ENCODE peak calls at places on chromosomes 1 and 21, in four cellular contexts. T is lower leg skin, X is endothelial cell of umbilical vein, Y is AG09319. P is an unnamed sample.

GRCh38 chr1:181341026-181341632 is 142.2 kb upstream of the CACNA1E start:
- DNase-seq in T (peak; percentile 53), X (no peak), Y (no peak), P (no peak)

GRCh38 chr1:37673920-37674319 is 18.4 kb upstream of the CDCA8 start:
- DNase-seq in T (peak; percentile 86), X (no peak), Y (no peak), P (no peak)

GRCh38 chr1:983736-984475 is 2.0 kb upstream of the PERM1 start:
- DNase-seq in T (no peak), X (no peak), Y (no peak), P (no peak)

GRCh38 chr1:101105877-101106276 is 80.3 kb upstream of the DPH5 start:
- DNase-seq in T (no peak), X (no peak), Y (peak; percentile 68), P (no peak)

GRCh38 chr1:150234647-150235435 is 1.1 kb downstream of the ANP32E start:
- DNase-seq in T (peak; percentile 98), X (no peak), Y (no peak), P (peak; percentile 62)

GRCh38 chr1:59414406-59415133 is 117.7 kb downstream of the FGGY start:
- DNase-seq in T (no peak), X (no peak), Y (no peak), P (no peak)

GRCh38 chr1:201014816-201015200 is 8.7 kb downstream of the KIF21B start:
- DNase-seq in T (no peak), X (peak; percentile 29), Y (no peak), P (no peak)

GRCh38 chr1:14778882-14779594 is 180.6 kb downstream of the KAZN start:
- DNase-seq in T (no peak), X (no peak), Y (no peak), P (no peak)

GRCh38 chr1:156444407-156445001 is 56.1 kb downstream of the MEF2D start:
- DNase-seq in T (no peak), X (peak; percentile 43), Y (no peak), P (no peak)

GRCh38 chr21:35226960-35227741 is 178.0 kb upstream of the RUNX1 start:
- DNase-seq in T (no peak), X (no peak), Y (no peak), P (no peak)

GRCh38 chr21:33968082-33968997 is 52.7 kb upstream of the ATP5PO start:
- DNase-seq in T (peak; percentile 48), X (peak; percentile 97), Y (no peak), P (no peak)

GRCh38 chr1:48947761-48948537 is 171.3 kb upstream of the BEND5 start:
- DNase-seq in T (no peak), X (no peak), Y (no peak), P (no peak)

GRCh38 chr1:31655104-31655503 is 10.4 kb upstream of the PEF1 start:
- DNase-seq in T (no peak), X (no peak), Y (no peak), P (no peak)

GRCh38 chr1:185652348-185652747 is 81.8 kb upstream of the HMCN1 start:
- DNase-seq in T (no peak), X (no peak), Y (no peak), P (no peak)

GRCh38 chr1:1219341-1219740 is 5.4 kb upstream of the TNFRSF4 start:
- DNase-seq in T (no peak), X (no peak), Y (no peak), P (no peak)

GRCh38 chr1:176609556-176610408 is 146.8 kb downstream of the PAPPA2 start:
- DNase-seq in T (no peak), X (no peak), Y (no peak), P (no peak)

GRCh38 chr1:172637522-172637921 is 21.4 kb upstream of the FASLG start:
- DNase-seq in T (no peak), X (no peak), Y (no peak), P (no peak)

GRCh38 chr21:25625036-25625435 is 14.0 kb upstream of the JAM2 start:
- DNase-seq in T (no peak), X (no peak), Y (no peak), P (no peak)

GRCh38 chr1:83626603-83627002 is 372.3 kb downstream of the TTLL7 start:
- DNase-seq in T (no peak), X (no peak), Y (no peak), P (no peak)

GRCh38 chr1:93874025-93874651 is 4.9 kb downstream of the DNTTIP2 start:
- DNase-seq in T (no peak), X (peak; percentile 21), Y (no peak), P (no peak)

GRCh38 chr1:230140221-230141001 is 73.4 kb downstream of the GALNT2 start:
- DNase-seq in T (no peak), X (no peak), Y (no peak), P (no peak)

GRCh38 chr1:77513839-77514763 is 168.4 kb downstream of the ZZZ3 start:
- DNase-seq in T (no peak), X (peak; percentile 88), Y (peak; percentile 75), P (no peak)

GRCh38 chr1:114956570-114956969 is 73.1 kb upstream of the TSHB start:
- DNase-seq in T (no peak), X (peak; percentile 14), Y (no peak), P (no peak)
- TF ChIP-seq CTCF in T (no peak), X (peak; percentile 23), Y (peak; percentile 12), P (no peak)

GRCh38 chr1:248793592-248793991 is 32.1 kb downstream of the SH3BP5L start:
- DNase-seq in T (no peak), X (no peak), Y (no peak), P (no peak)
- TF ChIP-seq CTCF in T (no peak), X (no peak), Y (no peak), P (no peak)

GRCh38 chr1:228378453-228379164 is 28.0 kb downstream of the TRIM11 start:
- DNase-seq in T (peak; percentile 93), X (peak; percentile 36), Y (peak; percentile 52), P (peak; percentile 74)
- TF ChIP-seq CTCF in T (no peak), X (peak; percentile 56), Y (peak; percentile 55), P (peak; percentile 76)

GRCh38 chr1:202276920-202277319 is 64.8 kb downstream of the UBE2T start:
- DNase-seq in T (peak; percentile 42), X (no peak), Y (no peak), P (no peak)

GRCh38 chr1:202275061-202275770 is 66.5 kb downstream of the UBE2T start:
- DNase-seq in T (peak; percentile 54), X (no peak), Y (no peak), P (no peak)

GRCh38 chr1:202276081-202276715 is 65.5 kb downstream of the UBE2T start:
- DNase-seq in T (peak; percentile 56), X (no peak), Y (no peak), P (no peak)

GRCh38 chr1:202272446-202272845 is 69.3 kb downstream of the UBE2T start:
- DNase-seq in T (peak; percentile 54), X (no peak), Y (no peak), P (no peak)

DNA sequence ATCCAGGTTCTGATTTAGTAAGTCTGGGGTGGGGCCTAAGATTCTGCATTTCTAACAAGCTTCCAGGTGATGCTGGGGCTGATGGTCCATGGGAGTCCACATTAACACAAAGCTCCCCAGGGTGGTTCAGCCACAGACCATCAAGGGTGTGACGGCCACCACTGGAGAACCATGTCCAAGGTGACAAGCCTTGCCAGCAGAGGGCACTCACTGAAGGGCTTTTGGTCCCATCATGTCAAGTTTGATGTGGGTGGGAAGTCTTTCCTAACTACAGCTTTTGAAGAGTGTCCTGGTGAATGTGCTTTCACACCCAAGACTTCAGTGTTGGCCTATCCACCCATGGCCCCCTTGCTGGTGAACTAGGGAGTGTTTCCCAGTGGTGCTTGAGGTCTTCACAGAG is 67.1 kb downstream of the UBE2T start:
- DNase-seq in T (peak; percentile 77), X (peak; percentile 48), Y (no peak), P (no peak)
- TF ChIP-seq CTCF in T (no peak), X (peak; percentile 74), Y (peak; percentile 48), P (no peak)

DNA sequence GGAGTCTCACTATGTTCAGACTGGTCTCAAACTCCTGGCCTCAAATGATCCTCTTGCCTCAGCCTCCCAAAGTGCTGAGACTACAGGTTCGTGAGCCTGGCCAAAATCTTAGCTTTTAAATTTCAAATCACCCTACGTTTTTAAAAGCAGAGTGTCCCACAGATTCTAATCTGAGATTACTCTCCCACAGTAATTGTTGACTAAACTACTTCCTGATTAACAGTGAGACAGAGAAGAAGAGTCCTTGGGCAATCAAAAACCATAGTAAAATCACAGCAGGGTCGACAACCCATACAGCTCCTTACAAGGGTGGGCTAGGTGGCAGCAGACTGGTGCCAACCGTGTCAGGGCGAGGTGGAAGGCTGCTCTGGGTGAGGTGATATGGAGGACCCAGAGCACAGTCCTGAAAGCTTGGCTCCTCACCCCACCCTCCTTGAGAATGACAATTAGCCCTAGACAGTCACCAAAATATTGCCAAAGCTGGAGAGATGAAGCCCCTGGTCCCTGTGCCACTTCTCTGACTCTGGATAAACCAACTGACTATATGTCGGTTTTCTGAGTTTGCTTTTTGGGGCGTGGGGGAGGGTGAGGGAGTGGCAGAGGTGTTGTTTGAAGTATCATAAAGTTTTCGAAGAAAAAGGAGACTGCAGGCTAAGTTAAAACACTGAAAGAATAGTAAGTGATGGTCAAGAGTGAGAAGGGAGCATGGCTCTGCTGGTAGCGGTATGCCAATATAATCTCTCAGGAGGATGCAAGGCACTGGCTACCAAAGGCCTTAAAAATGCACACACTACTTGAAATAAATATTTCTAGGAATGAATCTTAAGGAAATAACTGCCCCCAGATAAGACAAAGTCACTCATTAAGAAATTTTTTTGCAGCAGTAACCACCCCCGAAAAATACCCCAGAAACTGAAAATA is 86.8 kb downstream of the SLC45A1 start:
- DNase-seq in T (no peak), X (no peak), Y (no peak), P (no peak)
- TF ChIP-seq CTCF in T (no peak), X (no peak), Y (no peak), P (no peak)

DNA sequence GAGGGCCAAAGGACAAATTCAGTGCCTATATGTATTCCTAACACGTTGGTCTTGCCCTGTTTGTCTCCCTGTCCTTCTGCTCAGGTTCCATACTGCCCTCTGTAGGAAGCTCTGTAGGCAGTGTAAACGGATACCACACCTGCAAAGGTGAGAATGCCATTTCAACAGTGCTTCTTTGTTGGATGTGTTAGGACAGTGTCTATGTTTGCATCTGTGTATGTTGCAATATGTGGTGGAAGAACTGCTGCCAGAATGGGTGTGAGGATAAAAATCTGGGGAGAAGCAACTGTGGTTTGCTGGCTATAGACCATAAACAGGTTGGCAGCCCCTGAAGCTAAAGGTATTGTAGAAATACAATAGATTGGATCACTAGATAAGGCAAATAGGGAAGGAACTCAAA is 113.1 kb upstream of the BMP8A start:
- DNase-seq in T (no peak), X (no peak), Y (no peak), P (no peak)
- TF ChIP-seq CTCF in T (no peak), X (peak; percentile 4), Y (peak; percentile 12), P (no peak)

GRCh38 chr1:225004396-225004795 is 74.9 kb downstream of the DNAH14 start:
- DNase-seq in T (no peak), X (peak; percentile 4), Y (no peak), P (no peak)
- TF ChIP-seq CTCF in T (no peak), X (peak; percentile 16), Y (no peak), P (no peak)

DNA sequence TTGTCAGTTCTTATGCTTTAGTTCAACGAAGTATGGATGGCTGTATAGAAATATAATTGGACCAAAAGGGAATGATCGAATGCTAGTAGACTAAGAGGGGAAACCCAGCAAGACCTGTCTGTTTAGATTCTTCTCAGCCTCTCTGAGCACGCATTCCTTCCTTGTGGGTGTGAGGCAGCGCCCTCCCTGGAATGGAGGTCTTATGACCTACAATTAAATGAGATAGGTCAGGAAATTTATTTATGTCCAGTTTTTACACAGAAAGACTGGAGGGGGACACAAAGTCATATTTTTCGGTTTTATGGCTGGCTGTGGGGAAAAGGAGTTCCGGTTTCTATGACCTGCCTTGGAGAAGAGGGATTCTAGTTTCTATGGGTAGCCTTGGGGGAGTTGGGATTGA is 66.1 kb downstream of the KCNK1 start:
- DNase-seq in T (no peak), X (no peak), Y (no peak), P (no peak)
- TF ChIP-seq CTCF in T (no peak), X (no peak), Y (no peak), P (no peak)

P was measured in mesothelial cell of epicardium.